ENCODE peak calls at places on chromosomes 11 and 22, in five cellular contexts. H is SK-N-SH, M is HFF-Myc, Y is fibroblast of pulmonary artery, J is heart left ventricle. P is an unnamed sample.

GRCh38 chr11:79060081-79060480 is 380.7 kb downstream of the TENM4 start:
- DNase-seq in Y (no peak), H (peak), J (no peak), M (no peak), P (no peak)

GRCh38 chr11:112292785-112293407 is 32.2 kb upstream of the PLET1 start:
- DNase-seq in Y (peak), J (no peak), M (peak), H (no peak), P (peak)

GRCh38 chr11:2778630-2779498 is 79.1 kb upstream of the KCNQ1OT1 start:
- DNase-seq in H (peak), M (no peak), J (peak), Y (peak), P (no peak)

GRCh38 chr11:95153857-95154246 is 64.2 kb downstream of the ENDOD1 start:
- DNase-seq in Y (no peak), J (no peak), M (no peak), H (no peak), P (no peak)

GRCh38 chr11:46597609-46598219 is 3.9 kb upstream of the AMBRA1 start:
- DNase-seq in J (no peak), Y (peak), M (no peak), H (no peak), P (peak)

GRCh38 chr22:49112661-49113626 is 714.7 kb downstream of the BRD1 start:
- DNase-seq in H (no peak), M (no peak), Y (no peak), J (no peak), P (no peak)

GRCh38 chr22:42561856-42562255 is 8.1 kb downstream of the SERHL2 start:
- DNase-seq in M (no peak), J (no peak), H (peak), Y (no peak), P (no peak)

GRCh38 chr11:134950692-134951304 is 538.8 kb upstream of the B3GAT1 start:
- DNase-seq in H (no peak), Y (peak), M (no peak), J (no peak), P (peak)

GRCh38 chr11:27239305-27239942 is 123.6 kb downstream of the CCDC34 start:
- DNase-seq in J (peak), M (no peak), H (no peak), Y (no peak), P (peak)

GRCh38 chr11:46160100-46160499 is 38.8 kb upstream of the PHF21A start:
- DNase-seq in M (no peak), J (no peak), H (no peak), Y (no peak), P (no peak)

GRCh38 chr11:67269401-67270255 is 3.4 kb downstream of the GRK2 start:
- DNase-seq in M (no peak), H (no peak), Y (no peak), J (peak), P (no peak)

GRCh38 chr11:34784318-34784841 is 131.8 kb downstream of the APIP start:
- DNase-seq in H (no peak), J (no peak), M (no peak), Y (no peak), P (no peak)

GRCh38 chr11:60912851-60913550 is 957 bp upstream of the TMEM109 start:
- DNase-seq in J (no peak), Y (no peak), H (no peak), M (no peak), P (no peak)

GRCh38 chr11:128906185-128907065 is 15.3 kb downstream of the KCNJ5 start:
- DNase-seq in Y (no peak), M (no peak), J (no peak), H (no peak), P (no peak)

GRCh38 chr11:47538741-47539575 is 14.0 kb downstream of the CELF1 start:
- DNase-seq in J (no peak), Y (peak), H (no peak), M (no peak), P (no peak)

GRCh38 chr11:83684071-83684470 is 397.9 kb upstream of the CCDC90B start:
- DNase-seq in J (no peak), M (no peak), Y (no peak), H (no peak), P (no peak)

DNA sequence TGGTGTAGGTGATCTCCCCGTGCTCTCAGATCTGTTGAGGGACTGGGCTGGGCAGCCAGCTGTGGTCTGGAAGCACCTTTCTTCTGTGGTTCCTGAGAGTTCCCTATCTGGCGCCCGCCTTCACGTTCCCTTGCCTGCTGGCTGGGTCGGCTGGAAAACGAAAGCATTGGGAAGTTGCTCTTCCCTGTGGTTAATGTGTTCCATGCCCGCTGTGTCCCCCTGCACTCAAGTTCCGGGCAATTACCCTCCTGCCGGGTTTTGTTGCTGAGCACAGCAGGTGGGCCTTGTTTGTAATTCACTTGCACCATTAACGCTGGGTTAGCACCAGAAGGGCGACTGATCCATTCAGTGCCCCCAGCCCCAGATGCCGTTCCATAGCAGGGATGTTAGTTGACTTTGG is 134.1 kb downstream of the GRIK4 start:
- DNase-seq in H (no peak), Y (no peak), M (no peak), J (no peak), P (no peak)
- H3K4me3 ChIP-seq in H (no peak), Y (no peak), M (no peak), J (no peak), P (no peak)

GRCh38 chr22:45552580-45553332 is 50.1 kb downstream of the FBLN1 start:
- DNase-seq in Y (peak), J (peak), H (peak), M (peak), P (peak)
- TF ChIP-seq CTCF in Y (peak), J (no peak), H (peak), M (peak), P (peak)

GRCh38 chr22:37229805-37230672 is 14.0 kb downstream of the RAC2 start:
- DNase-seq in M (no peak), H (no peak), Y (no peak), J (no peak), P (peak)
- H3K4me3 ChIP-seq in M (no peak), H (no peak), Y (no peak), J (no peak), P (no peak)

GRCh38 chr11:62602141-62603071 is 741 bp upstream of the MTA2 start:
- DNase-seq in H (peak), Y (peak), M (no peak), J (peak), P (peak)
- TF ChIP-seq CTCF in H (no peak), Y (no peak), M (no peak), J (no peak), P (no peak)

DNA sequence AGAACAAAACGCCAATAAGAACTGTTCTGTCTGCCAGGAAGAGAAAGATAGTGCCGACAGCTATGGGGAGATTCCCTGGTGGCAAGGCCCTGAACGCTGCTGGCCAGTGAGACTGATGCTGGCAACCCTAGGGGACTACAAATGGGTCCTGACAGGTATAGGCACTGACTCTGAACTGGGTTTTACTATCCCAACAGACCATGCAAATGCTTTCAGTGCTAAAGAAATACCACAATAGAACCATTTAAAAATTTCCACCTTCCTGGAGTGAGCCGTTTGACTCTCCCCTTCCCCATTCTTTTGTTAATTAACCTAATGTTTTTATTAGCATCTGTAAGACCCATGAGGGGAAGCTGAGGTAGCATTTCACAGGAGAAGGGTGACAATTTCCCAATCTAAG is 25.7 kb downstream of the USP28 start:
- DNase-seq in H (no peak), M (no peak), J (no peak), Y (no peak), P (no peak)
- H3K4me3 ChIP-seq in H (no peak), M (no peak), J (no peak), Y (no peak), P (no peak)

DNA sequence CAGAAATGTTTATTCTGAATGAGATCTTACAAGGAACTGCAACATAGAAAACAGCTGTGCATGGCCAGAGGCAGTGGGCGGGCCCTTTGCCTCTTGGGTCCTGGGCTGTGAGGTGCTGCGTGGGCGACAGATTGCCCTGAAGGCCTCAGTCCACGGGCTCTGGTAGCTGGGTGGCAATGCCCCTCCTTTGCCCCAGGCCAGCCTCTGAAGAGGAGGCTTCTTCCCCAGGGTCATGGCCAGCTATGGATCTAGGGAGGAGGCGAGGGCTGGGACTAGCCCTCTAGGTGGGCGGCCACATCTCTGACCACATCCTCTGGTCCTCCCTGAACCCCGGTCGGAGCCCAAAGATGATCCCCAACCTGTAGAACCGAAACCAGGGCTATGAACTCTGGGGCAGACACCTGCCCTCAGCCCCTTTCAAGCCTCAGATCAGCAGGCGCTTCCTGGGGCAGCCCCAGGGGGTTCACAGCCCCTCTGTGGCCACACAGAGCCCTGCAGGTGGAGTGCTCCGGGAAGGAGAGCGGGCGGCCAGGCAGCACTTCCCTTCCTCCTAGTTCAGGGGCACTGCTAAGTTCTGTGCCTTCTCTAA is 6.6 kb upstream of the CDC42BPG start:
- DNase-seq in J (no peak), M (no peak), H (no peak), Y (no peak), P (no peak)
- TF ChIP-seq CTCF in J (no peak), M (no peak), H (no peak), Y (no peak), P (no peak)

DNA sequence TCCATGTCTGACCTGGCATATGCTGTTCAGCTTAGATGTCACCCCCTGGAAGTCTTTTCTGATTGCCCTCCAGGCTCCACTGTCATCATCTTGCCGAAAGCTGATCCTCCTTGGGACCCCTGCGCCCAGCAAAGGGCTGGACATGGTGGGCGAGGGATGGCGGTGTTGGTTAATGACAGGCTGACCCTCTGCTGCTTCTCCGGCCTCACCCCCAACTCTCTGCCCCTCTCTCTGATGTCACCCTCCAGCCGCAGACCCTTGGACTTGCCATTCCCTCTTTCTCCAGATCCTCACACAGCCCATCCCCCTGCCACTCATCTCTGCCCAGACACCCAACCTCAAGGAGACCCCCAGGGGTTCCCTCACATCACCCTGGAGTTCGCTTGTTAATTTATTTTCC is 2.3 kb downstream of the EHBP1L1 start:
- DNase-seq in Y (no peak), H (no peak), J (no peak), M (no peak), P (no peak)
- H3K4me3 ChIP-seq in Y (no peak), H (no peak), J (peak), M (no peak), P (no peak)

GRCh38 chr11:111012497-111012896 is 233.0 kb upstream of the POU2AF2 start:
- DNase-seq in J (no peak), H (no peak), M (no peak), Y (no peak), P (no peak)
- TF ChIP-seq CTCF in J (no peak), H (no peak), M (no peak), Y (no peak), P (no peak)

DNA sequence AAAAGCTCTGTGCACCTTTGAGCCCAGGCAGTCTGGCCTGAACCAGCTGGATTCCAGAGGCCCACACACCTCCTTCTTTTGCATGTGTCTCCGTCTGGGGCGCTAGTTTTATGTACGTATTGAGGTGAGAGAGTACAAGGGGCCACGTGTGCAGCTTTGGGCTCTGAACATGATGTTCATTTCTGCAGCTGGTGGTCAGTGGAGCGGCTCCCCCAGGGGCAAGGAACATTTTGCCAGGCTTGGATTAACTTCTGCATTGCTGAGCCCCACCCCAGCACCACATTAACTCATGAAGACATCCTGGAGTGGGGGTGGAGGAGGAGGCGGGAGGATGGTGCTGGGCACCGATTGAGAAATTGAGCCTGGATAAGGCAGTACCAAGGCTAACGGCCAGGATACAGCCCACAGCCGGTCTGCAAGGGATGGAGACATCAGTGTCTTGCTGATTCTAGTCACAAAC is 13.8 kb downstream of the USP2 start:
- DNase-seq in M (no peak), J (no peak), H (no peak), Y (no peak), P (peak)
- H3K4me3 ChIP-seq in M (no peak), J (no peak), H (no peak), Y (no peak), P (no peak)

GRCh38 chr11:70472240-70472639 is 73.9 kb downstream of the CTTN start:
- DNase-seq in J (no peak), H (no peak), Y (no peak), M (no peak), P (no peak)

GRCh38 chr11:70470127-70470526 is 71.8 kb downstream of the CTTN start:
- DNase-seq in M (peak), J (peak), Y (no peak), H (no peak), P (peak)

GRCh38 chr11:70473186-70473872 is 75.0 kb downstream of the CTTN start:
- DNase-seq in M (no peak), H (no peak), Y (no peak), J (no peak), P (no peak)

GRCh38 chr11:70468256-70469230 is 70.2 kb downstream of the CTTN start:
- DNase-seq in M (no peak), J (no peak), Y (no peak), H (no peak), P (no peak)

DNA sequence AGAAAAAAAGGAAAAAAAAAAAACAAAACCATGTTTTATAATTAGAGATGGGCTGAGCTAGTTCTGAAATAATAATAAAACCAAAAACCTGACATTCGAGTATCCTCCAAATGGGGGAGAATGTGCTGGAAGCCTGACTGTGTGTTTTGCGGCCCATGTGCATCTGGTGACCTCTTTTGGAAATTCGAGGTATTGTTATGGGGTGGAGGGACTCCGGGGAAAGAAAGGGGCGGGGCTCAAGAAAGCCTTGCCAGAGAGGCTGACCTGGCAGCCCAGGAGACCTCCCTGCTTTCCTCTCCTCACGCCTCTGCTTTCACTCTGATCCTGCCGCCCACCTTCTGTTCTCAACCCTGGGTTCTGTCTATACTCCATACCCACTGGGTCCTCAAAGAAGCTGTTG is 72.9 kb downstream of the CTTN start:
- DNase-seq in H (peak), J (no peak), M (no peak), Y (peak), P (peak)
- TF ChIP-seq CTCF in H (peak), J (peak), M (peak), Y (peak), P (peak)

P was measured in fibroblast of mammary gland.